ENCODE peak calls at places on chromosome 1, in four cellular contexts. One of them, this sample, is unnamed.

GRCh38 chr1:81388435-81388834 is 412.3 kb upstream of the ADGRL2 start:
- DNase-seq in cardiac muscle cell: peak
- DNase-seq in CD8-positive, alpha-beta memory T cell: no peak
- DNase-seq in aorta: no peak
- DNase-seq in this sample: no peak

GRCh38 chr1:202967684-202968281 is 726 bp upstream of the CYB5R1 start:
- DNase-seq in cardiac muscle cell: no peak
- DNase-seq in CD8-positive, alpha-beta memory T cell: no peak
- DNase-seq in aorta: no peak
- DNase-seq in this sample: no peak

GRCh38 chr1:2050482-2050792 is 226 bp downstream of the PRKCZ start:
- DNase-seq in cardiac muscle cell: no peak
- DNase-seq in CD8-positive, alpha-beta memory T cell: no peak
- DNase-seq in aorta: no peak
- DNase-seq in this sample: no peak

GRCh38 chr1:188070848-188071247 is 1242.1 kb downstream of the PLA2G4A start:
- DNase-seq in cardiac muscle cell: no peak
- DNase-seq in CD8-positive, alpha-beta memory T cell: no peak
- DNase-seq in aorta: no peak
- DNase-seq in this sample: no peak

GRCh38 chr1:41447995-41448770 is 36.3 kb downstream of the EDN2 start:
- DNase-seq in cardiac muscle cell: no peak
- DNase-seq in CD8-positive, alpha-beta memory T cell: no peak
- DNase-seq in aorta: no peak
- DNase-seq in this sample: no peak

GRCh38 chr1:1531947-1532346 is 8.5 kb downstream of the TMEM240 start:
- DNase-seq in cardiac muscle cell: no peak
- DNase-seq in CD8-positive, alpha-beta memory T cell: no peak
- DNase-seq in aorta: no peak
- DNase-seq in this sample: no peak

GRCh38 chr1:50103615-50104081 is 5.1 kb upstream of the ELAVL4 start:
- DNase-seq in cardiac muscle cell: no peak
- DNase-seq in CD8-positive, alpha-beta memory T cell: no peak
- DNase-seq in aorta: no peak
- DNase-seq in this sample: no peak

GRCh38 chr1:94335950-94336349 is 82.2 kb upstream of the ABCD3 start:
- DNase-seq in cardiac muscle cell: peak
- DNase-seq in CD8-positive, alpha-beta memory T cell: no peak
- DNase-seq in aorta: no peak
- DNase-seq in this sample: peak

GRCh38 chr1:48772221-48772620 is 4.5 kb downstream of the BEND5 start:
- DNase-seq in cardiac muscle cell: no peak
- DNase-seq in CD8-positive, alpha-beta memory T cell: no peak
- DNase-seq in aorta: no peak
- DNase-seq in this sample: no peak

GRCh38 chr1:48776400-48777218 is at the start of gene BEND5:
- DNase-seq in cardiac muscle cell: peak
- DNase-seq in CD8-positive, alpha-beta memory T cell: peak
- DNase-seq in aorta: peak
- DNase-seq in this sample: no peak

GRCh38 chr1:48773133-48773532 is 3.6 kb downstream of the BEND5 start:
- DNase-seq in cardiac muscle cell: no peak
- DNase-seq in CD8-positive, alpha-beta memory T cell: no peak
- DNase-seq in aorta: no peak
- DNase-seq in this sample: no peak

GRCh38 chr1:48775817-48776399 is 783 bp downstream of the BEND5 start:
- DNase-seq in cardiac muscle cell: no peak
- DNase-seq in CD8-positive, alpha-beta memory T cell: no peak
- DNase-seq in aorta: no peak
- DNase-seq in this sample: no peak

DNA sequence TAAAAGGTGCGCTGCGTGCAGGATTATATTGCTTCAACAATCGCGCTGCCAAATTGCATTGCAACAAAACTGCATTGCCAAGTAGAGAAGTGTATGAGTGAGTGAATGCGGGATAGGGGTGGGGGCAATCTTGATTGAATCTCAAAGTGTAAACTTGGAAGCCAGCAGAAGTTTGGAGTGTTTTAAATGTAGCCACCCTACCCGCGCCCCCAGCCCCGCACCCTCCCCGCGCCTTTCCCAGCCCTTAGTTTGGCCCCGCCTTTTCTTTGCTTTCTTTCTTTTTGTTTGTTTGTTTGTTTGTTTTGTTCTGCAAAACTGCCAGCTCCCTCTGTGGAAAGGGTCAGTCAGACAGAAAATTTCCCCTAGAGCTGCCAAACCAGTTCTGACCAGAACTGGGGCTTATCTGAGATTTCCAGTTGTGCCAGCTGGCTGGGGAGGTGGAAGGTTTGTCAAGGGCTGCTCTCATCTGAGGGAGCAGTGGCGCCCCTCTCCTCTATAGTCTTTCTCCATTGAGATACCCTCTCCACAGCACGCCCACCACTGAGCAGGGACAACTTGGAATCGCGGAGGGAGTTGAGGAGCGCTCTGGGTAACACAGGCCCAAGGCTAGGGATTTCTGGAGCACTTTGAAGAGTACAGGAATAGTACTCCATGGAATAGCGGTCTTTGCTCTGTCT is 666 bp upstream of the BEND5 start:
- DNase-seq in cardiac muscle cell: peak
- DNase-seq in CD8-positive, alpha-beta memory T cell: no peak
- DNase-seq in aorta: no peak
- DNase-seq in this sample: no peak
- H3K27ac ChIP-seq in cardiac muscle cell: no peak
- H3K27ac ChIP-seq in CD8-positive, alpha-beta memory T cell: no peak
- H3K27ac ChIP-seq in aorta: no peak
- H3K27ac ChIP-seq in this sample: no peak

GRCh38 chr1:199857103-199857502 is 170.4 kb upstream of the NR5A2 start:
- DNase-seq in cardiac muscle cell: no peak
- DNase-seq in CD8-positive, alpha-beta memory T cell: no peak
- DNase-seq in aorta: no peak
- DNase-seq in this sample: no peak
- H3K27ac ChIP-seq in cardiac muscle cell: no peak
- H3K27ac ChIP-seq in CD8-positive, alpha-beta memory T cell: no peak
- H3K27ac ChIP-seq in aorta: no peak
- H3K27ac ChIP-seq in this sample: peak

DNA sequence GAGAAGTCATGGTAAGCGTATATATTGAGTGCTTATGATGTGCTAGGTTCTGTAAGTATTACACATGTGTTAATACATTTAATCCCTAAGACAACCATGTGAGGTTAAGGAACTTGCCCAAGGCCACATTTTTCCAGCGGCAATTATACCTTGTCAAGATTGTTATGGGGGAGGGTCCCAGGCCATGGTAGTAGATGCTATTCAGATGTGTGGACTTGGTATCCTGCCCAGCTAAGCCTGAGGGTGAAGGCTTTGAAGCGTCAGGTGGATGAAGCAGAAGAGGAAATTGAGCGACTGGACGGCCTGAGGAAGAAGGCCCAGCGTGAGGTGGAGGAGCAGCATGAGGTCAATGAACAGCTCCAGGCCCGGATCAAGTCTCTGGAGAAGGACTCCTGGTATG is 3.6 kb upstream of the TUFT1 start:
- DNase-seq in cardiac muscle cell: no peak
- DNase-seq in CD8-positive, alpha-beta memory T cell: no peak
- DNase-seq in aorta: peak
- DNase-seq in this sample: no peak
- H3K27ac ChIP-seq in cardiac muscle cell: no peak
- H3K27ac ChIP-seq in CD8-positive, alpha-beta memory T cell: no peak
- H3K27ac ChIP-seq in aorta: no peak
- H3K27ac ChIP-seq in this sample: peak

GRCh38 chr1:24692351-24692980 is 49.4 kb downstream of the SRRM1 start:
- DNase-seq in cardiac muscle cell: no peak
- DNase-seq in CD8-positive, alpha-beta memory T cell: no peak
- DNase-seq in aorta: peak
- DNase-seq in this sample: no peak

GRCh38 chr1:24696033-24696755 is 49.1 kb upstream of the CLIC4 start:
- DNase-seq in cardiac muscle cell: no peak
- DNase-seq in CD8-positive, alpha-beta memory T cell: no peak
- DNase-seq in aorta: no peak
- DNase-seq in this sample: no peak

GRCh38 chr1:24695202-24695974 is 49.9 kb upstream of the CLIC4 start:
- DNase-seq in cardiac muscle cell: no peak
- DNase-seq in CD8-positive, alpha-beta memory T cell: no peak
- DNase-seq in aorta: no peak
- DNase-seq in this sample: no peak

GRCh38 chr1:24694380-24694843 is 50.8 kb upstream of the CLIC4 start:
- DNase-seq in cardiac muscle cell: peak
- DNase-seq in CD8-positive, alpha-beta memory T cell: no peak
- DNase-seq in aorta: no peak
- DNase-seq in this sample: no peak

GRCh38 chr1:24693827-24694379 is 50.8 kb downstream of the SRRM1 start:
- DNase-seq in cardiac muscle cell: no peak
- DNase-seq in CD8-positive, alpha-beta memory T cell: no peak
- DNase-seq in aorta: no peak
- DNase-seq in this sample: no peak
- H3K27ac ChIP-seq in cardiac muscle cell: peak
- H3K27ac ChIP-seq in CD8-positive, alpha-beta memory T cell: no peak
- H3K27ac ChIP-seq in aorta: no peak
- H3K27ac ChIP-seq in this sample: no peak

DNA sequence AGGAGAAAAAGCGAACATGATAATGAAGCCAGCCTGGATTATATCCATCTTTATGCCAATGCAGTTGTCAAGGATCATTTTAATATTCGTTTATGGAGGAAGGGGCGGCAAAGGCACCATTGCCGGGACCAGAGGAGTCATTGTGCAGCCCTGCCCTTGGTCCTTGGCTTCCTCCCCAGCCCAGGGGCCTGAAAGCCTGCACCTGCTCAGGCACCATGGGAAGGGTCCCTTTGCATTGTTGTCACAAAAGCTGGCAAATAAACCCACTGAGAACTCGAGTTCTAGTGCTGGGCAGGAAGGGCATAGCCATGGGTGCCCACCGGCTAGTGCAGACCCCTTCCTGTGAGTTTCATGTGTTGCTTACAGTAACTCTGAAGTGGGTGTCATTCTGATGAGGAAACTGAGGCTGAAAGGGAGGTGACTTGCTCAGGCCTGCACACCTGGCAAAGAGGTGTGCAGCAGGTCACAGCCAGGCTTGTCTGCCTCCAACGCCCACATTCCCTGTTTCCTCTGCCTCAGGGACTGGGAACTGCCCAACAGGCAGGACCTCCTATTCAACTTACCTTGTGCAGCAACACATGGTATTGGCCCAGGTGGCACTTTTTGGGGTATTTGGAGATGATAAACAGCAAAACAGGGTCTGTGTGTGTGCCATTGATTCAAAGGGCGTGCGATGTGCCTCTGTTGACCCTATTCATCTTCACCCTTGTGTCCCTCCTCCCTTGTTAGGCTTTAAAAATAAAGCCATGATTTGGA is 84.6 kb downstream of the MAN1C1 start:
- DNase-seq in cardiac muscle cell: no peak
- DNase-seq in CD8-positive, alpha-beta memory T cell: no peak
- DNase-seq in aorta: no peak
- DNase-seq in this sample: no peak
- H3K27ac ChIP-seq in cardiac muscle cell: peak
- H3K27ac ChIP-seq in CD8-positive, alpha-beta memory T cell: no peak
- H3K27ac ChIP-seq in aorta: no peak
- H3K27ac ChIP-seq in this sample: no peak

GRCh38 chr1:85571830-85572229 is 8.7 kb upstream of the CCN1 start:
- DNase-seq in cardiac muscle cell: no peak
- DNase-seq in CD8-positive, alpha-beta memory T cell: no peak
- DNase-seq in aorta: no peak
- DNase-seq in this sample: no peak
- H3K27ac ChIP-seq in cardiac muscle cell: no peak
- H3K27ac ChIP-seq in CD8-positive, alpha-beta memory T cell: no peak
- H3K27ac ChIP-seq in aorta: no peak
- H3K27ac ChIP-seq in this sample: peak

GRCh38 chr1:192401832-192402231 is 85.0 kb downstream of the RGS21 start:
- DNase-seq in cardiac muscle cell: no peak
- DNase-seq in CD8-positive, alpha-beta memory T cell: no peak
- DNase-seq in aorta: no peak
- DNase-seq in this sample: no peak

GRCh38 chr1:192402571-192402970 is 85.8 kb downstream of the RGS21 start:
- DNase-seq in cardiac muscle cell: peak
- DNase-seq in CD8-positive, alpha-beta memory T cell: no peak
- DNase-seq in aorta: no peak
- DNase-seq in this sample: no peak

GRCh38 chr1:192399161-192399560 is 82.4 kb downstream of the RGS21 start:
- DNase-seq in cardiac muscle cell: peak
- DNase-seq in CD8-positive, alpha-beta memory T cell: no peak
- DNase-seq in aorta: no peak
- DNase-seq in this sample: no peak
- H3K27ac ChIP-seq in cardiac muscle cell: no peak
- H3K27ac ChIP-seq in CD8-positive, alpha-beta memory T cell: no peak
- H3K27ac ChIP-seq in aorta: no peak
- H3K27ac ChIP-seq in this sample: no peak

GRCh38 chr1:153841463-153841994 is 66.3 kb downstream of the SLC27A3 start:
- DNase-seq in cardiac muscle cell: no peak
- DNase-seq in CD8-positive, alpha-beta memory T cell: no peak
- DNase-seq in aorta: no peak
- DNase-seq in this sample: no peak
- H3K27ac ChIP-seq in cardiac muscle cell: no peak
- H3K27ac ChIP-seq in CD8-positive, alpha-beta memory T cell: no peak
- H3K27ac ChIP-seq in aorta: no peak
- H3K27ac ChIP-seq in this sample: no peak

DNA sequence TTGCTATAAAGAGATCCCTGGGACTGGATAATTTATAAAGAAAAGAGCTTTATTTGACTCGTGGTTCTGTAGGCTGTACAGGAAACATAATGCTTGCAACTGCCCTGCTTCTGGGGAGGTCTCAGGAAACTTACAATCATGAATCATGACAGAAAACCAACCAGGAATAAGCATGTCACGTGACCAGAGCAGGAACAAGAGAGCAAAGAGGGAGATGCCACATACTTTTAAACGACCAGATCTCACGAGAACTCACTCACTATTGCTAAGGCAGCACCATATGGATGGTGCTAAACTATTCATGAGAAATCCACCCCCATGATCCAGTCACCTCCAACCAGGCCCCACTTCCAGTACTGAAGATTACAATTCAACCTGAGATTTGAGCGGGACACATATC is 49.8 kb upstream of the RCC1 start:
- DNase-seq in cardiac muscle cell: no peak
- DNase-seq in CD8-positive, alpha-beta memory T cell: no peak
- DNase-seq in aorta: no peak
- DNase-seq in this sample: no peak
- H3K27ac ChIP-seq in cardiac muscle cell: peak
- H3K27ac ChIP-seq in CD8-positive, alpha-beta memory T cell: no peak
- H3K27ac ChIP-seq in aorta: no peak
- H3K27ac ChIP-seq in this sample: no peak